ENCODE peak calls at places on chromosomes 1 and 21, in ten cellular contexts. C is pancreas, S is heart left ventricle, H is AG10803, G is tibial artery, M is A549, Q is GM20000, P is cardiac fibroblast, E is B cell, V is brain microvascular endothelial cell. A is an unnamed sample.

GRCh38 chr1:7956218-7957032 is 5.1 kb upstream of the PARK7 start:
- DNase-seq in G (no peak), M (no peak), P (no peak), H (peak), S (no peak), E (no peak), C (no peak), Q (no peak), V (peak), A (no peak)

GRCh38 chr1:117634631-117635030 is 28.8 kb downstream of the TENT5C start:
- DNase-seq in P (no peak), G (no peak), S (no peak), M (no peak), H (no peak), V (no peak), Q (no peak), E (no peak), C (no peak), A (no peak)

GRCh38 chr1:185058103-185058502 is 12.7 kb downstream of the RNF2 start:
- DNase-seq in V (no peak), E (no peak), C (no peak), M (no peak), Q (no peak), G (no peak), H (no peak), S (no peak), P (no peak), A (no peak)

GRCh38 chr21:17438642-17439041 is 74.2 kb upstream of the CXADR start:
- DNase-seq in C (no peak), V (no peak), E (no peak), P (no peak), G (no peak), H (no peak), Q (no peak), M (no peak), S (no peak), A (no peak)

GRCh38 chr1:208179303-208179702 is 64.9 kb downstream of the PLXNA2 start:
- DNase-seq in H (no peak), P (peak), S (peak), G (no peak), E (no peak), V (no peak), M (peak), Q (no peak), C (no peak), A (no peak)

GRCh38 chr1:246748006-246748405 is 23.8 kb downstream of the SCCPDH start:
- DNase-seq in P (no peak), S (no peak), Q (no peak), C (no peak), G (no peak), M (no peak), H (no peak), E (no peak), V (no peak), A (no peak)

GRCh38 chr1:185567006-185567405 is 167.2 kb upstream of the HMCN1 start:
- DNase-seq in C (no peak), E (peak), G (no peak), H (peak), Q (peak), M (peak), V (peak), S (no peak), P (peak), A (no peak)

GRCh38 chr1:148161252-148161901 is 9.3 kb upstream of the NBPF11 start:
- DNase-seq in C (peak), Q (no peak), P (no peak), H (no peak), M (no peak), V (no peak), E (no peak), S (no peak), G (no peak), A (no peak)

GRCh38 chr1:183143576-183144315 is 42.3 kb upstream of the LAMC2 start:
- DNase-seq in P (no peak), H (no peak), Q (no peak), C (no peak), E (no peak), V (no peak), M (no peak), G (no peak), S (no peak), A (no peak)

GRCh38 chr1:151993084-151993733 is 450 bp downstream of the S100A10 start:
- DNase-seq in M (peak), E (peak), V (no peak), P (peak), Q (peak), C (peak), G (peak), S (peak), H (no peak), A (peak)

GRCh38 chr1:1324084-1324523 is 356 bp downstream of the INTS11 start:
- DNase-seq in E (no peak), H (no peak), S (no peak), G (no peak), M (no peak), Q (no peak), V (no peak), P (no peak), C (no peak), A (no peak)
- TF ChIP-seq CTCF in E (no peak), H (no peak), S (no peak), G (no peak), M (no peak), Q (no peak), V (no peak), P (no peak), C (no peak), A (no peak)

GRCh38 chr1:63871451-63871850 is 97.6 kb downstream of the ROR1 start:
- DNase-seq in Q (no peak), M (no peak), C (no peak), V (no peak), H (no peak), G (no peak), S (no peak), P (no peak), E (no peak), A (no peak)

GRCh38 chr1:63877021-63877767 is 103.4 kb downstream of the ROR1 start:
- DNase-seq in Q (no peak), H (peak), P (no peak), G (no peak), E (no peak), V (no peak), M (no peak), S (no peak), C (no peak), A (no peak)

GRCh38 chr1:63874278-63874880 is 100.6 kb downstream of the ROR1 start:
- DNase-seq in H (peak), V (no peak), P (peak), S (no peak), C (no peak), M (no peak), G (no peak), E (no peak), Q (no peak), A (no peak)

GRCh38 chr1:63870152-63870551 is 96.3 kb downstream of the ROR1 start:
- DNase-seq in G (no peak), V (no peak), M (no peak), C (no peak), H (no peak), P (no peak), E (no peak), Q (no peak), S (no peak), A (no peak)

DNA sequence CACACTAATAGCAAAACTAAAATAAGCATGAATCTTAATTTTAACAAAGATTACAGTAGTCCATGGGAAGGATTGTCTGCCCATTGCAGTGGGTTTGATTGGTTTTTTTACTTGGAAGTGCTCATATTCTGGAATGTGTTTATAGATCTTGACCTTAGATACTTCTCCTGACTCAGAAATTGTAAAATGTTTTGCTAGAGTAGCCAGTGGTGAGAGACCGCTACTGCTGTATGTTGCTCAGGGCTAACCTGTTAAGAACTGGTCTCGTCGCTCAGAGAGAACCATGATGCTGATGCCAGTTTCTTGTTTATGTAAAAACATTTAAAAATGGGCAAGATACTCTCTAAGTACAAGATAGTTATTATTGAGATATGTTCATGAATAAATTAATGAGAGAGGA is 99.9 kb downstream of the ROR1 start:
- DNase-seq in M (no peak), E (no peak), G (no peak), Q (no peak), V (peak), P (no peak), C (no peak), H (peak), S (no peak), A (no peak)
- TF ChIP-seq CTCF in M (no peak), E (no peak), G (no peak), Q (no peak), V (peak), P (no peak), C (no peak), H (no peak), S (no peak), A (no peak)

GRCh38 chr1:2232255-2232915 is 4.3 kb downstream of the SKI start:
- DNase-seq in P (no peak), M (no peak), H (peak), S (peak), Q (no peak), V (no peak), G (no peak), C (peak), E (no peak), A (peak)

GRCh38 chr1:2229921-2230700 is 2.0 kb downstream of the SKI start:
- DNase-seq in E (no peak), M (peak), P (peak), C (peak), G (peak), Q (no peak), H (peak), S (peak), V (no peak), A (peak)

GRCh38 chr1:2231667-2232254 is 3.6 kb downstream of the SKI start:
- DNase-seq in Q (no peak), H (peak), V (peak), P (peak), M (peak), G (peak), E (peak), S (peak), C (peak), A (peak)

GRCh38 chr1:2229032-2229920 is 1.2 kb downstream of the SKI start:
- DNase-seq in E (peak), V (no peak), C (peak), Q (peak), H (peak), P (peak), M (peak), S (peak), G (peak), A (peak)

DNA sequence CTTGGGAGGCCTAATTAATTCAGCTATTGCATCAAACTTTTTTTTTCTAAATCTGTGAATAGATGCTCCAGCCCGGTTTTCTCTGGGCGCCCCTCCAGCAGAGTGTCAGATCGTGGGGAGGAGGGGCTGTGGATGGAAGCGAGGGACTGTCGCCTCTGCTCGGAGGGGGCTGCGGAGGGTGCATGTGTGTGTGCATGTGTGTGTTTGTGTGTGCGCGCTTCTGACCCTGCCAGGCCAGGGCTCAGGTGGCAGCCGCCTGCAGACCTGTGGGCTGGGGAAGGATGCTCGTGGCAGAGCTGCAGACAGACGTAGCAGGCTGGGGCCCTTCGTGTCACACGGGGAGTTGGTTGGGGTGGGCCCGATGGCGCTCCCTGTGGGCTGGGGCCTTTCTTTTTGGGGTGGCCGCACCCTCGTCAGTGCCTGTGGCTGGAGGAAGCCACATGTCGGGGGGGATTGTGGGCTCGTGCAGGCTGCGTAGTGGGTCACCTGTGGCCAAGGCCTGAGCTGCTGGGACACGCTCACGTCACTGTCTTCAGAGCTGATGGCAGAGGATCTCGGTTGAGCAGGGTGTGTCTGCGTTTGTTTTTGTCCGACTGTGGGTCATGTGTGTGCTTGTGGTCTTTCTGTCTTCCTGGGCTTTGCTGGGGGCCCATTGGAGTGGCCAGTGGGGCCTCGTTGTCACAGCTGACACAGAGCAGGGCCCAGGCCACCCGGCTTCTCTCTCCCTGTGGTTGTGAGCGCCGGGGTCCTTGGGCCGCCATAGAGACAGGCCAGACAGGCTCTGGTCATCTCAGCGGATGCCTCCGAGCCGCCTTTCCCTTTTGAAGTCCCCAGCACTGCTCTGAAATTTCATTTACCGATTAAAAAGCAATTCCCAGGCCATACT is 2.9 kb downstream of the SKI start:
- DNase-seq in Q (no peak), S (peak), M (no peak), P (no peak), G (peak), E (peak), H (peak), V (no peak), C (peak), A (peak)
- TF ChIP-seq CTCF in Q (no peak), S (no peak), M (no peak), P (no peak), G (no peak), E (no peak), H (no peak), V (no peak), C (no peak), A (no peak)

DNA sequence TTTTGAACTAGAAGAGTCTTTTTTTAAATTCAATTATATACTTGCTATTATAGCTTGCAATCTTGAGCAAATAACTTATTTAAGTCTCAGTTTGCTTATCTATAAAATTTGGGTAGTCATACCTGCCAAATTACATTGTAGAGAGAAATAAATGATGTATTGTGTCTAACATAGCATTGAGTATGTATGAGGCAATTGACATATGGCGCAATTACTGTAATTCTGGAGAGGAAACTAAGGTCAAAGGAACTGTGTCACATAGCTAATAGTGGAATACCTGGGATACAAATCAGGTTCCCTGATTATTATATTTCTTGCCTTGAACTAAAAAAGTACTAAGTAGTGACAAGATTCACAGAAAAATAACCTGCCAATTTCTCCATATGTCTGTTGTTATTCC is 302.5 kb downstream of the PDE4B start:
- DNase-seq in G (no peak), C (no peak), S (no peak), M (no peak), E (no peak), V (no peak), Q (no peak), P (no peak), H (no peak), A (no peak)
- TF ChIP-seq CTCF in G (no peak), C (no peak), S (no peak), M (no peak), E (no peak), V (no peak), Q (no peak), P (no peak), H (no peak), A (no peak)